ENCODE peak calls at places on chromosomes 13 and 19, in eight cellular contexts. F is iPS-NIHi11, X is HS-5, Q is GOT3, O is NB4, Y is left ventricle myocardium superior, R is brain pericyte, C is occipital lobe. H is an unnamed sample.

GRCh38 chr13:89486065-89486464 is 1814.9 kb downstream of the SLITRK5 start:
- DNase-seq in X (no peak), R (no peak), Q (no peak), O (no peak), C (no peak), F (no peak), Y (no peak), H (no peak)

GRCh38 chr13:36819064-36819810 is at the start of gene RFXAP:
- DNase-seq in Y (peak; percentile 97), X (no peak), O (peak; percentile 92), C (peak; percentile 71), R (peak; percentile 30), F (peak; percentile 98), Q (peak; percentile 76), H (peak; percentile 29)

GRCh38 chr19:19062454-19063182 is 1.2 kb upstream of the SLC25A42 start:
- DNase-seq in C (no peak), Q (no peak), Y (no peak), O (peak; percentile 69), X (peak; percentile 29), R (no peak), F (peak; percentile 6), H (peak; percentile 16)

GRCh38 chr13:113176822-113177221 is 18.4 kb downstream of the PROZ start:
- DNase-seq in Y (no peak), Q (no peak), X (no peak), R (no peak), O (no peak), C (no peak), F (no peak), H (no peak)

GRCh38 chr19:33394723-33395560 is 21.4 kb downstream of the CEBPG start:
- DNase-seq in C (no peak), F (no peak), X (no peak), R (no peak), Y (peak; percentile 27), O (no peak), Q (no peak), H (no peak)

GRCh38 chr13:85666356-85666755 is 132.9 kb downstream of the SLITRK6 start:
- DNase-seq in Q (no peak), C (no peak), F (peak; percentile 37), Y (no peak), X (no peak), O (no peak), R (no peak), H (no peak)

GRCh38 chr19:41064974-41065569 is 23.2 kb upstream of the CYP2A13 start:
- DNase-seq in Q (no peak), O (no peak), F (peak; percentile 67), X (no peak), R (no peak), C (no peak), Y (no peak), H (no peak)

GRCh38 chr19:42276821-42277220 is 7.8 kb downstream of the CIC start:
- DNase-seq in F (no peak), X (no peak), O (no peak), Y (no peak), Q (no peak), C (no peak), R (no peak), H (no peak)

GRCh38 chr13:111489301-111489700 is 168.9 kb downstream of the TEX29 start:
- DNase-seq in O (no peak), F (no peak), C (no peak), Y (no peak), Q (no peak), R (no peak), X (no peak), H (no peak)

GRCh38 chr13:52449323-52450011 is 967 bp downstream of the VPS36 start:
- DNase-seq in O (peak; percentile 23), F (no peak), Q (no peak), R (no peak), X (no peak), Y (no peak), C (no peak), H (no peak)

GRCh38 chr13:97967948-97968347 is 14.5 kb downstream of the IPO5 start:
- DNase-seq in C (no peak), O (no peak), F (no peak), Q (no peak), X (no peak), R (no peak), Y (no peak), H (no peak)

GRCh38 chr19:39407644-39408391 is 1.2 kb downstream of the ZFP36 start:
- DNase-seq in Q (no peak), X (no peak), C (no peak), R (no peak), O (no peak), Y (peak; percentile 69), F (no peak), H (no peak)